ENCODE peak calls at places on chromosomes 13 and 19, in five cellular contexts. O, S, V, X and E are unnamed samples.

GRCh38 chr19:10329555-10329954 is 3.8 kb downstream of the RAVER1 start:
- DNase-seq in O (no peak), S (no peak), V (no peak), X (no peak), E (no peak)

GRCh38 chr13:50448535-50448981 is 394.9 kb downstream of the DLEU7 start:
- DNase-seq in O (no peak), S (no peak), V (no peak), X (no peak), E (no peak)

GRCh38 chr13:80742027-80742426 is 401.1 kb upstream of the SPRY2 start:
- DNase-seq in O (no peak), S (no peak), V (no peak), X (no peak), E (no peak)

GRCh38 chr13:76380436-76381065 is 505.7 kb downstream of the KCTD12 start:
- DNase-seq in O (no peak), S (no peak), V (no peak), X (no peak), E (no peak)

GRCh38 chr13:65470781-65471180 is 1759.4 kb downstream of the PCDH9 start:
- DNase-seq in O (no peak), S (no peak), V (no peak), X (no peak), E (no peak)

GRCh38 chr19:35973487-35973886 is 21.5 kb upstream of the SDHAF1 start:
- DNase-seq in O (no peak), S (no peak), V (peak), X (no peak), E (no peak)

GRCh38 chr19:41323023-41323422 is 13.1 kb downstream of the CCDC97 start:
- DNase-seq in O (no peak), S (no peak), V (no peak), X (no peak), E (peak)

GRCh38 chr19:10688545-10689280 is 12.5 kb upstream of the QTRT1 start:
- DNase-seq in O (no peak), S (no peak), V (no peak), X (no peak), E (no peak)

GRCh38 chr13:22162889-22163288 is 492.0 kb downstream of the FGF9 start:
- DNase-seq in O (no peak), S (no peak), V (no peak), X (no peak), E (no peak)

GRCh38 chr19:36092566-36092965 is 18.4 kb upstream of the OVOL3 start:
- DNase-seq in O (no peak), S (no peak), V (no peak), X (no peak), E (no peak)

GRCh38 chr13:40986328-40986856 is 32.7 kb downstream of the ELF1 start:
- DNase-seq in O (no peak), S (no peak), V (peak), X (peak), E (no peak)

GRCh38 chr19:48480476-48481190 is 11.5 kb downstream of the CYTH2 start:
- DNase-seq in O (no peak), S (no peak), V (no peak), X (no peak), E (peak)

GRCh38 chr19:51084505-51084904 is 1.8 kb upstream of the KLK14 start:
- DNase-seq in O (no peak), S (no peak), V (no peak), X (no peak), E (no peak)

GRCh38 chr13:111177081-111177711 is 62.1 kb downstream of the ARHGEF7 start:
- DNase-seq in O (peak), S (no peak), V (no peak), X (no peak), E (no peak)

GRCh38 chr13:19382111-19382510 is 179.2 kb downstream of the TPTE2 start:
- DNase-seq in O (no peak), S (no peak), V (no peak), X (no peak), E (no peak)

GRCh38 chr19:31905980-31906948 is 439.1 kb upstream of the ZNF507 start:
- DNase-seq in O (peak), S (peak), V (no peak), X (no peak), E (peak)

GRCh38 chr13:89514534-89515312 is 1832.8 kb upstream of the MIR17HG start:
- DNase-seq in O (peak), S (no peak), V (peak), X (peak), E (no peak)

GRCh38 chr13:103358245-103358932 is 292.2 kb upstream of the SLC10A2 start:
- DNase-seq in O (no peak), S (no peak), V (no peak), X (no peak), E (no peak)

GRCh38 chr19:30897034-30897433 is 452.2 kb downstream of the TSHZ3 start:
- DNase-seq in O (no peak), S (no peak), V (no peak), X (no peak), E (no peak)

GRCh38 chr19:40549007-40549708 is 27.5 kb upstream of the SHKBP1 start:
- DNase-seq in O (peak), S (no peak), V (peak), X (peak), E (peak)

GRCh38 chr19:592101-592500 is 2.4 kb downstream of the HCN2 start:
- DNase-seq in O (no peak), S (no peak), V (no peak), X (no peak), E (no peak)

GRCh38 chr13:72643339-72643989 is 84.0 kb downstream of the MZT1 start:
- DNase-seq in O (peak), S (peak), V (peak), X (peak), E (no peak)

GRCh38 chr13:52016296-52016695 is 4.1 kb downstream of the ALG11 start:
- DNase-seq in O (no peak), S (no peak), V (no peak), X (no peak), E (no peak)

GRCh38 chr19:39684283-39684682 is 20.0 kb upstream of the LGALS14 start:
- DNase-seq in O (no peak), S (no peak), V (no peak), X (no peak), E (no peak)

GRCh38 chr13:56110751-56111150 is 1030.0 kb upstream of the PRR20A start:
- DNase-seq in O (no peak), S (no peak), V (no peak), X (no peak), E (no peak)

GRCh38 chr13:41782086-41782485 is 178.8 kb downstream of the VWA8 start:
- DNase-seq in O (no peak), S (no peak), V (no peak), X (peak), E (no peak)

GRCh38 chr13:113666324-113666660 is 727 bp upstream of the GRK1 start:
- DNase-seq in O (no peak), S (no peak), V (no peak), X (no peak), E (peak)

GRCh38 chr13:113050856-113051431 is 54.6 kb upstream of the F7 start:
- DNase-seq in O (no peak), S (no peak), V (no peak), X (no peak), E (no peak)

GRCh38 chr19:18636969-18637629 is at the start of gene KLHL26:
- DNase-seq in O (no peak), S (no peak), V (no peak), X (no peak), E (no peak)

GRCh38 chr19:30221176-30221575 is 151.0 kb upstream of the ZNF536 start:
- DNase-seq in O (no peak), S (no peak), V (no peak), X (no peak), E (no peak)

GRCh38 chr13:88656751-88657150 is 985.6 kb downstream of the SLITRK5 start:
- DNase-seq in O (peak), S (no peak), V (peak), X (no peak), E (no peak)

GRCh38 chr13:26998265-26998664 is 173.3 kb downstream of the USP12 start:
- DNase-seq in O (no peak), S (no peak), V (no peak), X (no peak), E (no peak)

GRCh38 chr19:12953456-12954149 is 3.4 kb downstream of the GADD45GIP1 start:
- DNase-seq in O (no peak), S (no peak), V (no peak), X (no peak), E (no peak)

GRCh38 chr19:12954150-12954962 is 2.7 kb downstream of the GADD45GIP1 start:
- DNase-seq in O (no peak), S (no peak), V (no peak), X (no peak), E (no peak)

GRCh38 chr19:12955996-12956395 is 1.0 kb downstream of the GADD45GIP1 start:
- DNase-seq in O (no peak), S (no peak), V (no peak), X (no peak), E (no peak)

GRCh38 chr19:12959482-12959881 is 2.5 kb upstream of the GADD45GIP1 start:
- DNase-seq in O (no peak), S (no peak), V (no peak), X (no peak), E (no peak)

GRCh38 chr19:12956446-12957388 is at the start of gene GADD45GIP1:
- DNase-seq in O (peak), S (peak), V (peak), X (peak), E (peak)
- TF ChIP-seq POLR2A in O (peak), S (peak), V (peak), X (peak), E (peak)

GRCh38 chr13:95929430-95929829 is 123.8 kb downstream of the UGGT2 start:
- DNase-seq in O (no peak), S (no peak), V (no peak), X (no peak), E (no peak)
- TF ChIP-seq EP300 in O (no peak), S (no peak), V (no peak), X (no peak), E (no peak)

GRCh38 chr19:4449826-4450075 is 7.8 kb downstream of the UBXN6 start:
- DNase-seq in O (no peak), S (no peak), V (no peak), X (no peak), E (no peak)
- H3K27ac ChIP-seq in O (no peak), S (no peak), V (no peak), X (no peak), E (no peak)

DNA sequence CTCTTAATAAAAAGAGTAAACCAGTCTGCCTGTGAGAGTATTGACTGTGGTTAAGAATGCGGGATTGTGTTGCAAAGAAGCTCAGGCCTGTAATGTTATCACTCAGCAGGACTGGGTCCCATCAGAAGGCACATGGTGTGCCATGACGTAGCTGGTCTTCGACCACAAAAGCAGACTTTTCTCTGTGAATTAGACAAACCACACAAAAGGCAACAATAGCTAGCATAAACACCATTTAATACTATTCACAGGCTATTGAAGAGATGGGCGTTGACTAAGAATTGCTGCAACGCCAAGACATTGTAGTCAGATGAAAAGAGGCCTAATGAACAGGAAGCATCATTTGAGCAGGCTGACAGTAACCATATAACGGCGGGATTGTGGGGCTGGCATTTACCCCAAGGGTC is 235.6 kb upstream of the SOX21 start:
- DNase-seq in O (no peak), S (no peak), V (no peak), X (no peak), E (no peak)
- TF ChIP-seq POLR2A in O (no peak), S (no peak), V (no peak), X (no peak), E (no peak)

DNA sequence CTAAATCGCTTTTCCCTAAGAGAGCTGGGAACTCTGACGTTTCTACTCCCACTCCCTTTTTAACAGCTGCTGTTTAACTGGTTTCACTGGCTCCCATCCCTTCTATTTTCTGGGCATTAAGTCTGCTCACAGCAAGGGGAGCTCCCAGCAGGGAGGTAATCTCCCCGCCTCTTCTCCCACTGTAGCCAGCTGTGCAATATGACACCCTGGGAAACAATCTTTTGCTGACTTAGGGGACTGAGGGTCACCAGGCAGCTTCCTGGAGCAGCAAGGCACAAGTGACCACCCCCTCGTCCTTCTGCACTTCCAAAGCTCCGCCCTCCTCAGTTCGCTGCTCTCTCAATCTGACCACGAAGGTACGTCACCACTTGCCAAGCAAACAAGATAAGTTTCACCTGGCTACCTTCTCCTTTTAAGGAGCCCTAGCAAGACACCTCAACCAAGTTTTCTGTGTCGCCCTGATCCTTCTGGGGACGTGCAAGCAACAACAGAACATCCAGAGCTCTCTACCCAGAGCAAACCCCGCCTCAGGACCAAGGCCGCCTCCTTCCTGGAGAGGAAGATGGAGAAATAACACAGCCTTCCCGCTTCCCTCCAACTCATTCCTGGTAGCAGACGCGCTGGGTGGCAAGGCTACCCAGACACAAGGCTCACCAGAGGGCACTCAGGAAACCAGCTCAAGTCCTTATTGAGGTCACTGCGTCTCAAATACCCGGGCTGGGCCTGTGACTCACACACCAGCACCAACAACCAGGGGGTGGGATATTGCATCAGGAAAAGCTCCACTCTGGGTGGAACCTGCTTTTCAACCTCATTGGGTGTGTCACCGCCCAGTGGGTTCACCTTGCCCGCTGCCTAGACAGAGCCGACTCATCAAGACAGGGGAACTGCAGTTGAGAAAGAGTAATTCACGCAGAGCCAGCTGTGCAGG is 92.4 kb downstream of the STK24 start:
- DNase-seq in O (peak), S (no peak), V (peak), X (peak), E (peak)
- TF ChIP-seq EP300 in O (peak), S (no peak), V (peak), X (no peak), E (no peak)

DNA sequence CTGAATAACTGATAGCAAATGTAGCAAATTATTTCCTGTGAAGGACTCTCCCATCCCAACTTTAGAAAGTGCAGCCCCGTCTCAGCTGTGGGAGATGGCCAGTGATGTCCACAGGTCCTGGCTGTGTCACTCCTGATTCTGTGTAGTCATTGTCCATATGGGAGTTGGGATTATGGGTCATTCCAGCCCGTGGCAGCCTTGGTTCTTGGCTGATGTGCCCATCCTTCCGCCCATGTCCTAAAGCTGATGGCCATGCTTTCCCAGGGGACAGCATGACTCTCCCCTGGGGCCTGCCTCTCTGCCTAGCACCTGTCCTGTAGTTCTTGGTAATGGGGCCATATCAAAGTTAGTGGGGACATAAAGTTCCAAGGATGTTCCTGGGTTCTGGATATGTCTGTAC is 43.9 kb upstream of the C1QTNF9 start:
- DNase-seq in O (no peak), S (no peak), V (no peak), X (no peak), E (no peak)
- H3K27ac ChIP-seq in O (no peak), S (no peak), V (no peak), X (no peak), E (no peak)

GRCh38 chr19:37506387-37507166 is at the start of gene ZNF793:
- DNase-seq in O (peak), S (peak), V (peak), X (no peak), E (peak)
- TF ChIP-seq POLR2A in O (no peak), S (peak), V (no peak), X (no peak), E (peak)